ENCODE peak calls at places on chromosomes 7 and 10, in four cellular contexts. V, L, A and D are unnamed samples.

GRCh38 chr10:117740696-117741222 is 198.2 kb downstream of the EMX2 start:
- DNase-seq in V (no peak), L (no peak), A (no peak), D (no peak)

GRCh38 chr10:31136951-31137885 is 105.6 kb upstream of the ZNF438 start:
- DNase-seq in V (no peak), L (no peak), A (no peak), D (no peak)

GRCh38 chr7:2666130-2666529 is 21.9 kb upstream of the AMZ1 start:
- DNase-seq in V (no peak), L (no peak), A (no peak), D (no peak)

GRCh38 chr10:102408728-102409603 is 9.6 kb downstream of the PSD start:
- DNase-seq in V (no peak), L (no peak), A (peak; percentile 25), D (no peak)

GRCh38 chr10:69348824-69349541 is 67.7 kb downstream of the TACR2 start:
- DNase-seq in V (peak; percentile 49), L (peak; percentile 68), A (no peak), D (no peak)

GRCh38 chr7:141374425-141374824 is 176.8 kb upstream of the AGK start:
- DNase-seq in V (no peak), L (no peak), A (no peak), D (no peak)

GRCh38 chr10:71483135-71483534 is 86.4 kb downstream of the CDH23 start:
- DNase-seq in V (no peak), L (no peak), A (no peak), D (no peak)

GRCh38 chr10:15370741-15371701 is at the start of gene FAM171A1:
- DNase-seq in V (peak; percentile 72), L (peak; percentile 70), A (peak; percentile 82), D (peak; percentile 39)

GRCh38 chr7:139825666-139826290 is 3.3 kb upstream of the TBXAS1 start:
- DNase-seq in V (no peak), L (no peak), A (no peak), D (peak; percentile 35)

GRCh38 chr7:31172071-31172470 is 120.0 kb downstream of the ADCYAP1R1 start:
- DNase-seq in V (no peak), L (no peak), A (no peak), D (no peak)

GRCh38 chr10:73159038-73159648 is 8.7 kb downstream of the ECD start:
- DNase-seq in V (peak; percentile 54), L (peak; percentile 75), A (peak; percentile 52), D (peak; percentile 34)

GRCh38 chr10:62185914-62186692 is 82.5 kb downstream of the RTKN2 start:
- DNase-seq in V (no peak), L (no peak), A (no peak), D (no peak)

GRCh38 chr7:30170460-30171197 is 35.8 kb downstream of the MTURN start:
- DNase-seq in V (no peak), L (no peak), A (no peak), D (no peak)

GRCh38 chr7:28891192-28891872 is 66.8 kb downstream of the TRIL start:
- DNase-seq in V (no peak), L (no peak), A (peak; percentile 30), D (no peak)

GRCh38 chr10:26455567-26456315 is 17.6 kb downstream of the APBB1IP start:
- DNase-seq in V (no peak), L (no peak), A (no peak), D (no peak)

GRCh38 chr7:33706666-33707194 is 198.6 kb upstream of the BMPER start:
- DNase-seq in V (no peak), L (no peak), A (no peak), D (no peak)

GRCh38 chr7:5797716-5798115 is 16.3 kb upstream of the RNF216 start:
- DNase-seq in V (no peak), L (no peak), A (no peak), D (no peak)

GRCh38 chr7:127667017-127667670 is 15.2 kb downstream of the SND1 start:
- DNase-seq in V (no peak), L (no peak), A (no peak), D (no peak)

GRCh38 chr7:55120501-55121198 is 101.8 kb downstream of the EGFR start:
- DNase-seq in V (peak; percentile 49), L (no peak), A (no peak), D (no peak)

GRCh38 chr10:8873310-8873709 is 818.8 kb downstream of the GATA3 start:
- DNase-seq in V (no peak), L (no peak), A (peak; percentile 6), D (no peak)

GRCh38 chr7:139635521-139636240 is 112.2 kb downstream of the CLEC2L start:
- DNase-seq in V (no peak), L (no peak), A (no peak), D (no peak)

DNA sequence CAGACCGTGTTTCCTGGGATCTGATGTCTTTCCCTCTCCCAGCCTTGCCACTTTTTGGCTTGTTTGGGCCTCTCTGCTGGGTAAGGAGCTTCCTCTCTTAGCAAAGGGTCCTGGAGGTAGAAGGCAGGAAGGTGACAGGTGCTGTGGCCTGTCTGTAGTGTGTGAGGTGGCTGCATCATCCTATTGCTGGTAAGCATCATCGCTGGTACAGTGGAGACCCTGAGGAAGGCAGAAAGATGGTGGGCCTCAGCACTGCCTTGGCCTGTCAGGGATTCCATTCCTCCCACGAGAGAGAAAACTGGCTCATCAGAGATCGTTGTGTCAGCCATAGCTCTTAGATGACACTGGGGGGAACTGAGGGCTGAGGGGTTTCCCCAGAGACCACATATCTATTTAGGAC is 46.5 kb downstream of the ZMIZ1 start:
- DNase-seq in V (no peak), L (no peak), A (no peak), D (no peak)
- H3K4me1 ChIP-seq in V (peaks cover 2% of the 10 kb centered on the region), L (peaks cover 23% of the 10 kb centered on the region), A (peaks cover 20% of the 10 kb centered on the region), D (peaks cover 66% of the 10 kb centered on the region)

GRCh38 chr7:150307129-150307528 is 16.0 kb upstream of the LRRC61 start:
- DNase-seq in V (no peak), L (no peak), A (no peak), D (no peak)
- H3K4me1 ChIP-seq in V (no peaks in the 10 kb centered on the region), L (no peaks in the 10 kb centered on the region), A (no peaks in the 10 kb centered on the region), D (peaks cover 3% of the 10 kb centered on the region)

GRCh38 chr7:151093748-151094147 is 7.5 kb downstream of the AGAP3 start:
- DNase-seq in V (no peak), L (no peak), A (no peak), D (no peak)

GRCh38 chr7:151091003-151091402 is 4.7 kb downstream of the AGAP3 start:
- DNase-seq in V (no peak), L (no peak), A (no peak), D (no peak)

GRCh38 chr7:151089893-151090730 is 3.8 kb downstream of the AGAP3 start:
- DNase-seq in V (no peak), L (no peak), A (no peak), D (no peak)

GRCh38 chr7:151091988-151092387 is 5.7 kb downstream of the AGAP3 start:
- DNase-seq in V (no peak), L (no peak), A (no peak), D (no peak)

DNA sequence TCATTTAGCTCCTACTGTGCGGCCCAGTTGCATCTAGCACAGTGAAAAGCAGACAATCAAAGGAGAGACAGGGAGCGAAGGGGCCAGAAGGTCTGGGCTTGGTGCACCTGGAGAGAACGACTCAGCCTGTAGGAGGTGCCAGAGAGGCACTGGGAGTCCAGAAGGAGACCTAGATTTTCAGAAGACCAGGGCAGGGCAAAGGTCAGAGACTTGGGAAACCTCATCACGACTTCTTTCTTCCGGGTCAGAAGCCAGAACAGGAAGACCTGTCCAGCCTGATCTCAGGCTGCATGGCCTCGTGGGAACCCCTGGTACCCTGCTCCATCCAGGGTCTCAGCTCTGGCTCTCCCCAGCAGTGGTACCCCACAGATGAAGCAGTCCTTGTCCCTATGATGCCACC is 5.2 kb downstream of the AGAP3 start:
- DNase-seq in V (peak; percentile 93), L (peak; percentile 81), A (peak; percentile 70), D (no peak)
- H3K4me1 ChIP-seq in V (peaks cover 4% of the 10 kb centered on the region), L (peaks cover 24% of the 10 kb centered on the region), A (peaks cover 11% of the 10 kb centered on the region), D (peaks cover 78% of the 10 kb centered on the region)

DNA sequence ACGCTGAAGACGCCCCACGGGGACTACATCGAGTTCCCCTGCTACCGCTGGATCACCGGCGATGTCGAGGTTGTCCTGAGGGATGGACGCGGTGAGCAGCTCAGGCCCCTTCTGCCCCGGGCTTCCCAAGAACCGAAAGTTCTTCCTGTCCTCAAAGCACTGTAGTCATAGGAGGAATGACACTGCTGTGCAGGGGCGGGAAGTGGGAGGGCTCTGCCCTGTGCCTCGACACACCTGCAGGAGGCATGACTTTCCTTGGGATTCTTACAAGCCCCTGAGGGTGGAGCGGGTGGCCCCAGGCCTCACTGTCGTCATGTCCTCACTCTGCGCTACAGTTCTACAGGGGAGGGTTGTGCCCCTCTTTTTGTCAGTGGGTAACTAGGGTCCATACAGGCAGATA is 8.6 kb downstream of the ALOX5 start:
- DNase-seq in V (no peak), L (no peak), A (no peak), D (no peak)
- H3K4me1 ChIP-seq in V (no peaks in the 10 kb centered on the region), L (no peaks in the 10 kb centered on the region), A (no peaks in the 10 kb centered on the region), D (peaks cover 75% of the 10 kb centered on the region)

DNA sequence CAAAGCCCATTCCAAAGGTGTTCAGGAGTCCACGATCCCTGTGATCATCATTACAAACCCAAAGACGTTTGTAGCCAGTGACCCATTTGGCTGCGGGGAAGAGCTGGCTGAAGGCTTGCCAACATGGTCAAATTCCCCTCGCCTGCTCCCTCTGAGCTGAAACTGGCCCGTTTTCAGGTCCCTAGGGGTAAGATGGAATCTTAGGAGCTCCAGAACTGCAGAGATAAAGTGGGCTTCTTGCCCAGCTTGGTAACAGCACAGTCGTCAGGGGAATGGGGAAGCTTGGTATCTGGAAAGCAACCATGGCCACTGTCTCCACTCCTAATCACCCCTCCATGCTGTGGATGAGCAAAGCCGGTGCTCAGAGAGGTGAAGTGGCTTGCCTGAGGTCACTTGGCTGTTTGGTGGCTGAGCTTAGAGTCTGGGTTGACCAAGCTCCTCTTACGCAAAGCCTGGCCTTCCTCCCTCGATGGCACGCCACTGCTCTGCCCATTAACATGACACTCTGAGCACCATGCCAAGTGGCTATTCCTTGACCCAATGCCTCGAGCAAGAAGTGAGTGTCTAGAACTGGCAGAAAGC is 155.5 kb downstream of the NEURL1 start:
- DNase-seq in V (no peak), L (no peak), A (no peak), D (peak; percentile 68)
- H3K4me1 ChIP-seq in V (peaks cover 11% of the 10 kb centered on the region), L (peaks cover 51% of the 10 kb centered on the region), A (no peaks in the 10 kb centered on the region), D (peaks cover 29% of the 10 kb centered on the region)

GRCh38 chr10:100912609-100913469 is at the start of gene SLF2:
- DNase-seq in V (peak; percentile 99), L (peak; percentile 98), A (peak; percentile 99), D (peak; percentile 99)
- H3K4me1 ChIP-seq in V (peaks cover 4% of the 10 kb centered on the region), L (peaks cover 18% of the 10 kb centered on the region), A (peaks cover 6% of the 10 kb centered on the region), D (peaks cover 13% of the 10 kb centered on the region)

DNA sequence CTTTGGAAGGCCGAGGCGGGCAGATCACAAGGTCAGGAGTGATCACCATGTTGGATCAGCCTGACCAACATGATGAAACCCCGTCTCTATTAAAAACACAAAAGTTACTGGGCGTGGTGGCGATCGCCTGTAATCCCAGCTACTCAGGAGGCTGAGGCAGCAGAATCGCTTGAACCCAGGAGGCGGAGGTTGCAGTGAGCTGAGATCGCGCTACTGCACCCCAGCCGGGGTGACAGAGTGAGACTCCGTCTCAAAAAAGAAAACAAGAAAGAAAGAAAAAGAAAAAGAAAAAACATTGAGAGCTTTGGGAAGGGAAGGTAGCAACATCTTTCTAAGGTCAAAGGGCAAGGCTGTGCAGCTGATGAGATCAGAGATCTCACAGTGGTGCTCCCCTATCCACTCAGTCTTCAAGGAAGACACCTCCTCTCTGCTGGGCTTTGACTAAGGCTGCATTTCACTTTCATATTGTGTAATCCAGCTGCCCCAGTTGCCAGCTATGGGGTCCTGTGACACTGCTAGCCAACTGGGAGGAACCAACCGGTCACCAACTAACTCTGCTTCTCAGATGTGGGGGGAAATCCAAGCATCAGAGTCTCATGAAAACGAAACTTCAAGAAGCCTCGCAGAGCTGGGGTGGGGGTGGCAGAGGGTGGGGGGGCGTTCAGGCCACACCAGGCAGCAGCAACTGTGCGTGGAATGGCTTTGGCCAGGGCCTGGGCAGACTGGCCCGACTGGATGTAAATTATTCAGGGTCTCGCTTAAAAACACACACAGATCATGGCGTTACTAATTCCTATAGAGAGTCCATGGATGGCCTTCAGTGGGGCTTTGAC is 1.5 kb downstream of the IL15RA start:
- DNase-seq in V (peak; percentile 69), L (peak; percentile 66), A (peak; percentile 8), D (no peak)
- H3K4me1 ChIP-seq in V (peaks cover 16% of the 10 kb centered on the region), L (peaks cover 34% of the 10 kb centered on the region), A (no peaks in the 10 kb centered on the region), D (peaks cover 11% of the 10 kb centered on the region)